ENCODE peak calls at places on chromosomes 7 and 10, in six cellular contexts. K is K562, Y is prostate gland, I is breast epithelium, U is uterus, X is endothelial cell of umbilical vein. B is an unnamed sample.

GRCh38 chr7:47573758-47574472 is 8.0 kb downstream of the TNS3 start:
- DNase-seq in K (no peak), I (no peak), Y (no peak), U (peak; percentile 73), X (peak; percentile 43), B (no peak)

GRCh38 chr10:137031-137430 is 1.8 kb downstream of the ZMYND11 start:
- DNase-seq in U (no peak), K (peak; percentile 35), X (peak; percentile 17), Y (no peak), I (no peak), B (peak; percentile 49)

GRCh38 chr7:113945018-113945938 is 26.5 kb upstream of the PPP1R3A start:
- DNase-seq in I (no peak), Y (no peak), U (no peak), K (no peak), X (no peak), B (no peak)

GRCh38 chr10:130215076-130215917 is 79.1 kb downstream of the GLRX3 start:
- DNase-seq in X (no peak), I (peak; percentile 46), U (no peak), Y (no peak), K (no peak), B (no peak)

GRCh38 chr10:105068497-105068896 is 427.4 kb downstream of the SORCS3 start:
- DNase-seq in Y (no peak), U (no peak), K (no peak), I (no peak), X (no peak), B (no peak)

GRCh38 chr10:108427081-108427480 is 1262.6 kb upstream of the SORCS1 start:
- DNase-seq in Y (no peak), K (no peak), X (no peak), U (no peak), I (no peak), B (no peak)

GRCh38 chr7:116591202-116592040 is 66.6 kb downstream of the CAV1 start:
- DNase-seq in I (no peak), Y (no peak), U (no peak), K (peak; percentile 22), X (peak; percentile 76), B (no peak)

GRCh38 chr10:33233635-33234034 is 100.8 kb downstream of the NRP1 start:
- DNase-seq in U (no peak), Y (no peak), K (no peak), I (no peak), X (peak; percentile 96), B (no peak)

GRCh38 chr10:96387151-96387550 is 28.3 kb upstream of the OPALIN start:
- DNase-seq in X (no peak), U (no peak), I (no peak), K (no peak), Y (no peak), B (no peak)

GRCh38 chr10:97096327-97097153 is 89.2 kb downstream of the SLIT1 start:
- DNase-seq in Y (no peak), I (no peak), U (no peak), K (no peak), X (no peak), B (no peak)

GRCh38 chr7:146654048-146654447 is 537.4 kb downstream of the CNTNAP2 start:
- DNase-seq in I (no peak), X (no peak), K (no peak), U (no peak), Y (no peak), B (no peak)

GRCh38 chr7:67753891-67754290 is 757.3 kb downstream of the TYW1 start:
- DNase-seq in K (no peak), Y (peak; percentile 33), X (no peak), U (peak; percentile 17), I (no peak), B (no peak)

GRCh38 chr7:36600869-36601530 is 123.3 kb downstream of the AOAH start:
- DNase-seq in U (no peak), I (no peak), X (peak; percentile 3), Y (no peak), K (no peak), B (peak; percentile 70)

GRCh38 chr7:54629771-54630170 is 87.6 kb downstream of the VSTM2A start:
- DNase-seq in K (no peak), U (no peak), I (no peak), Y (no peak), X (no peak), B (no peak)

GRCh38 chr7:77415474-77415821 is 701 bp downstream of the GSAP start:
- DNase-seq in Y (peak; percentile 9), K (no peak), I (no peak), X (no peak), U (no peak), B (no peak)

GRCh38 chr7:16369851-16370250 is 51.5 kb downstream of the CRPPA start:
- DNase-seq in Y (no peak), I (no peak), X (no peak), K (no peak), U (no peak), B (no peak)

GRCh38 chr7:2157473-2158279 is 75.1 kb downstream of the MAD1L1 start:
- DNase-seq in K (no peak), Y (peak; percentile 74), U (peak; percentile 75), I (no peak), X (peak; percentile 31), B (no peak)

GRCh38 chr7:156842317-156842716 is 50.7 kb downstream of the LMBR1 start:
- DNase-seq in K (peak; percentile 49), X (no peak), Y (no peak), I (no peak), U (no peak), B (no peak)

GRCh38 chr10:115095758-115096157 is 2.6 kb downstream of the ATRNL1 start:
- DNase-seq in K (no peak), X (no peak), Y (no peak), U (no peak), I (no peak), B (no peak)

GRCh38 chr10:35217458-35217857 is 90.8 kb downstream of the CREM start:
- DNase-seq in K (no peak), U (no peak), X (no peak), I (no peak), Y (no peak), B (no peak)

GRCh38 chr7:69256634-69257081 is 341.6 kb upstream of the AUTS2 start:
- DNase-seq in U (peak; percentile 14), I (no peak), X (no peak), Y (no peak), K (no peak), B (peak; percentile 31)

GRCh38 chr10:105950410-105950809 is 1214.1 kb downstream of the SORCS1 start:
- DNase-seq in X (no peak), U (no peak), I (no peak), K (peak; percentile 7), Y (peak; percentile 6), B (peak; percentile 8)

GRCh38 chr7:133300097-133300496 is 47.2 kb downstream of the EXOC4 start:
- DNase-seq in U (no peak), X (no peak), Y (no peak), K (no peak), I (no peak), B (no peak)

GRCh38 chr7:4136036-4136435 is 546.1 kb upstream of the FOXK1 start:
- DNase-seq in U (no peak), I (no peak), Y (no peak), K (no peak), X (no peak), B (no peak)

GRCh38 chr7:79610905-79611304 is 157.4 kb upstream of the MAGI2 start:
- DNase-seq in Y (no peak), U (no peak), X (no peak), I (no peak), K (no peak), B (no peak)

GRCh38 chr10:73892314-73893080 is 18.1 kb upstream of the CAMK2G start:
- DNase-seq in K (no peak), Y (no peak), U (no peak), X (no peak), I (no peak), B (no peak)

GRCh38 chr7:134710854-134711624 is 64.4 kb downstream of the BPGM start:
- DNase-seq in X (no peak), K (no peak), Y (no peak), I (no peak), U (no peak), B (no peak)
- TF ChIP-seq POLR2A in X (no peak), K (no peak), Y (no peak), I (no peak), U (no peak), B (no peak)

DNA sequence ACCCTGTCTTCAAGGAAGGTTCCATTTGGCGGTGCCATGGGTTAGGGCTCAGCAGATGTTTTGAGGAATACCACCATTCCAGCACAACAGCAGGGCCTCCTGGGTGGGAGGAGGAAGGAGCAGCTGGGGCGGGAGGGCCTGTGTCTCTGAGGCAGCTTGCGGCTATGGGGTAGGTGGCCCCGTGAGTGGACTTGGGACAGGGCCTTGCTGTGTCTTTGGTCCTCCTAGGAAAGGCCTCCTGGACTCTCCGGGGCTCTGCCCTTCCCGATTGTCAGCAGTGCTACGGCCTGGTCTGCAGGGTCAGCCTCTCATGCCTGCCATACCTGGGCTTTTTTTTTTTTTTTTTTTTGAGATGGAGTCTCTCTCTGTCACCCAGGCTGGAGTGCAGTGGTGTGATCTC is 96.7 kb downstream of the PAXIP1 start:
- DNase-seq in Y (no peak), K (no peak), U (no peak), I (peak; percentile 43), X (no peak), B (no peak)
- TF ChIP-seq POLR2A in Y (no peak), K (no peak), U (no peak), I (no peak), X (no peak), B (no peak)

GRCh38 chr10:80498833-80499671 is 38.6 kb upstream of the SH2D4B start:
- DNase-seq in U (peak; percentile 98), Y (peak; percentile 87), K (peak; percentile 84), X (peak; percentile 78), I (peak; percentile 84), B (peak; percentile 93)

GRCh38 chr10:80497187-80498038 is 40.3 kb upstream of the SH2D4B start:
- DNase-seq in U (peak; percentile 69), I (no peak), Y (no peak), K (peak; percentile 96), X (peak; percentile 78), B (no peak)

GRCh38 chr10:80500572-80501380 is 36.9 kb upstream of the SH2D4B start:
- DNase-seq in K (peak; percentile 47), I (no peak), U (no peak), X (no peak), Y (no peak), B (no peak)

GRCh38 chr10:80496555-80497172 is 41.0 kb upstream of the SH2D4B start:
- DNase-seq in I (no peak), X (no peak), U (no peak), Y (no peak), K (no peak), B (no peak)

GRCh38 chr10:80498039-80498832 is 39.5 kb upstream of the SH2D4B start:
- DNase-seq in K (no peak), I (no peak), U (no peak), X (peak; percentile 38), Y (no peak), B (no peak)
- TF ChIP-seq POLR2A in K (no peak), I (no peak), U (no peak), X (no peak), Y (no peak), B (no peak)

DNA sequence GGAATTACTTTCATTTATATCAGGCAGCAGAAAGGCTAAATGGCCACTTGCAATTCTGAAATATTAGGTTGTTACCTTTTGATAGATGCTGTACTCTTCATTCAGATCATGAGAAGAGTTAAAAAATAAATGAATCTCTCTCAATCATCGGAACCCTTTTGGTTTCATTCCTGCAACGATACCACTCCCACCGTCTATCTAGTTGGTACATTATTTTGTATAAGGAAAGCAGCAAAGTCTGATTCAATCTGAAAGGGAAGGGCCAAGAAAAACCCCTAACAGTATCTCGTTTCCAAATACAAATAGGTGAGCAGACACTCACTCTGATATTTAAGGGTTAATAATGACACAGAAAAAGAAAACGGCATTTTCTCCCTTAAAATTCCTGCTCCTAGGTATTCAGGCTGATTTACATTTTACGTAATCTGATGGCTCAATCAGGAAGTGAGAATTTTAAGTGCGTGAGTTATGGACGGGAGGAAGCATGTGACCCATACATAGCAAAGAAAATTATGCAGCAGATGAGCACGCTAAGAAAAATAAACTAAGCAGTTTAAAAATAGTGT is 209.4 kb upstream of the KLF14 start:
- DNase-seq in X (peak; percentile 75), I (no peak), U (no peak), Y (no peak), K (peak; percentile 56), B (no peak)
- TF ChIP-seq POLR2A in X (no peak), I (no peak), U (no peak), Y (peak; percentile 21), K (no peak), B (no peak)

B was measured in H54.